ENCODE peak calls at places on chromosomes 12 and 14, in seven cellular contexts. R, K, I, X, V, U and T are unnamed samples. For H3K27me3, the result is how much of the 10 kb centered on the place peaks cover.

GRCh38 chr14:68637106-68638021 is 155.5 kb downstream of the ZFP36L1 start:
- DNase-seq in R (no peak), K (no peak), I (no peak), X (no peak), V (peak), U (peak), T (peak)

GRCh38 chr12:101859664-101860607 is 17.4 kb upstream of the DRAM1 start:
- DNase-seq in R (peak), K (no peak), I (no peak), X (no peak), V (peak), U (peak), T (no peak)

GRCh38 chr14:68910540-68910939 is 68.6 kb downstream of the ACTN1 start:
- DNase-seq in R (no peak), K (no peak), I (no peak), X (no peak), V (no peak), U (peak), T (no peak)

GRCh38 chr14:43438056-43438455 is 1069.0 kb downstream of the FSCB start:
- DNase-seq in R (no peak), K (no peak), I (peak), X (no peak), V (no peak), U (no peak), T (no peak)

GRCh38 chr12:123387508-123388217 is 3.7 kb downstream of the KMT5A start:
- DNase-seq in R (no peak), K (no peak), I (peak), X (no peak), V (no peak), U (no peak), T (peak)

GRCh38 chr12:66297080-66297479 is 5.2 kb upstream of the HELB start:
- DNase-seq in R (no peak), K (no peak), I (no peak), X (no peak), V (no peak), U (no peak), T (no peak)

GRCh38 chr12:77152623-77153193 is 87.3 kb upstream of the E2F7 start:
- DNase-seq in R (peak), K (peak), I (peak), X (peak), V (peak), U (peak), T (peak)

GRCh38 chr12:130832561-130833209 is 6.4 kb downstream of the STX2 start:
- DNase-seq in R (peak), K (no peak), I (no peak), X (peak), V (peak), U (peak), T (peak)

GRCh38 chr12:109827566-109828550 is 5.3 kb downstream of the TRPV4 start:
- DNase-seq in R (no peak), K (no peak), I (no peak), X (no peak), V (no peak), U (no peak), T (no peak)

GRCh38 chr12:124385219-124385969 is 90.5 kb downstream of the RFLNA start:
- DNase-seq in R (peak), K (peak), I (peak), X (peak), V (peak), U (peak), T (no peak)

GRCh38 chr12:54300267-54300731 is 516 bp downstream of the NFE2 start:
- DNase-seq in R (no peak), K (no peak), I (no peak), X (no peak), V (no peak), U (no peak), T (no peak)

GRCh38 chr14:38910092-38910491 is 192.9 kb downstream of the SEC23A start:
- DNase-seq in R (no peak), K (no peak), I (no peak), X (no peak), V (no peak), U (no peak), T (no peak)

GRCh38 chr12:94150483-94151225 is 2.3 kb downstream of the PLXNC1 start:
- DNase-seq in R (no peak), K (no peak), I (no peak), X (no peak), V (no peak), U (no peak), T (peak)

GRCh38 chr12:52655720-52656124 is 3.7 kb upstream of the KRT2 start:
- DNase-seq in R (no peak), K (no peak), I (no peak), X (peak), V (no peak), U (no peak), T (no peak)

GRCh38 chr12:122854554-122854953 is 19.3 kb downstream of the HIP1R start:
- DNase-seq in R (no peak), K (no peak), I (no peak), X (no peak), V (no peak), U (no peak), T (peak)

GRCh38 chr12:33245459-33245858 is 194.2 kb downstream of the SYT10 start:
- DNase-seq in R (no peak), K (no peak), I (no peak), X (no peak), V (no peak), U (no peak), T (no peak)

GRCh38 chr14:95619785-95620417 is 66.3 kb upstream of the TCL1B start:
- DNase-seq in R (no peak), K (no peak), I (no peak), X (no peak), V (no peak), U (no peak), T (no peak)

GRCh38 chr12:11227373-11227772 is 40.6 kb upstream of the TAS2R42 start:
- DNase-seq in R (no peak), K (no peak), I (no peak), X (no peak), V (no peak), U (no peak), T (no peak)

GRCh38 chr14:105941226-105942166 is 415.1 kb downstream of the TMEM121 start:
- DNase-seq in R (no peak), K (no peak), I (no peak), X (no peak), V (no peak), U (no peak), T (no peak)

GRCh38 chr12:49868449-49868848 is 25.5 kb upstream of the BCDIN3D start:
- DNase-seq in R (no peak), K (no peak), I (no peak), X (no peak), V (no peak), U (no peak), T (peak)
- H3K9ac ChIP-seq in R (peak), K (no peak), I (no peak), X (no peak), V (no peak), U (peak), T (no peak)

GRCh38 chr14:93892505-93892839 is 34.7 kb upstream of the FAM181A start:
- DNase-seq in R (no peak), K (no peak), I (no peak), X (no peak), V (no peak), U (no peak), T (no peak)
- H3K27me3 ChIP-seq in R (half or more), K (under half), I (under half), X (half or more), V (under half), U (under half), T (under half)

DNA sequence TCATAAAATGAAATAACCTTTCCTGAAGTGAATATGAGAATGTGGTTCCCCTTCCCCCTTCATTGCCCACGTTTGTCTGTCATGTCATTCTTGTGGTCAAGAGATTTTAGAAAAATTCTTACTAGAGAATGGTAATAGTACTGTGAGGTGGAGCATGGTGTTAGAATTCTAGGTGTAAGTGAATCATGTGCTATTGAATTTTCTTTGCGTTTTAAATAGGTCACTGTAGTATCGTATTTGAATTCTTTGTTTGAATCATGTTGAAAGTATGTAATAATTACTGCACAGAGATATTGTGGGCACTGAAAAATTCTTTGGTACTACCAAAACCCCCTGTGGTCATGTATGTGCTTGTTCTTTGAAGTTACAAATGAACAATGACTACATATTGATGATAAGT is 49.9 kb downstream of the FUT8 start:
- DNase-seq in R (peak), K (no peak), I (no peak), X (peak), V (peak), U (peak), T (no peak)
- H3K4me3 ChIP-seq in R (no peak), K (no peak), I (no peak), X (no peak), V (no peak), U (no peak), T (no peak)

DNA sequence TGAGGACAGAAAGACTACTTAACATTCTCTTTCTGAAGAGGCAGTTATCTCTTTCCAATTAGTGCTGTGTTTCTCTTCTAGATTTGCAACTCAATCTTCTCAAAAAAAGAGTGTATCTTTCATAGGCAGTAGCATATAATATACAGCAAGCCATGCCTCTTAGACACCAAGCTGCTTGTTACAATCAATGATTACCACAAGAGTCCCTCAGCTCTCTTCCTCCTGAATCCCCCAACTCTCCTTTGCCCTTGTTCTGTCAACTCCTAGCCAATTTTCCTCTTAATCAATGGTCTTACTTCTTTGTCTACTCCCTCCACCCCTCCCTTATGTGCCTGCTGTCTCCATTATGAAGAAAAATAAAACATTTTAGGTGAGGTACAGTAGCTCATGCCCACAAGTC is 2.6 kb downstream of the TMTC1 start:
- DNase-seq in R (no peak), K (no peak), I (no peak), X (no peak), V (no peak), U (no peak), T (no peak)
- H3K9ac ChIP-seq in R (peak), K (no peak), I (no peak), X (no peak), V (no peak), U (peak), T (no peak)

DNA sequence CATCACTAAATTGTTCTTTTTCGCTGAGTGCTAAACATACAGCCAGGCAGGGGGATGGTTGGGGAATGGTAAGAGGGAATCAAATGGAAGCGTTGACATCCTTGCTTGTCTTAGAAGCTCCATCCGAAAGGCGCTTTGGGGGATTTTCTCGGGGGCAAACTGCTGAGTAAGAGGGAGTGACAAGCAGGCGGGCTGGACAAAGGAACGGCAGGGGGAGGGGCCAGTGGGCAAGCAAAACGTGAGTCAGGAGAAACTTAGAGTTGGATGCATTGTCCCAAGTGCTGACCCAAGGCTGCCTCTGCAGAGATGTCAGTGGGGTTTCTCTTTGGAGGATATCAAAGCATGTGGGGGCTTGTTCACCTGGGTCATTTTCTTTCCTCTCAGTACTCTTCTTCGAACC is 480.5 kb downstream of the VRK1 start:
- DNase-seq in R (no peak), K (peak), I (peak), X (no peak), V (no peak), U (no peak), T (peak)
- H3K27me3 ChIP-seq in R (under half), K (under half), I (under half), X (under half), V (under half), U (under half), T (half or more)

GRCh38 chr14:36675581-36675980 is 13.9 kb downstream of the PAX9 start:
- DNase-seq in R (no peak), K (no peak), I (no peak), X (no peak), V (no peak), U (no peak), T (no peak)
- H3K4me3 ChIP-seq in R (no peak), K (no peak), I (no peak), X (no peak), V (no peak), U (no peak), T (no peak)

DNA sequence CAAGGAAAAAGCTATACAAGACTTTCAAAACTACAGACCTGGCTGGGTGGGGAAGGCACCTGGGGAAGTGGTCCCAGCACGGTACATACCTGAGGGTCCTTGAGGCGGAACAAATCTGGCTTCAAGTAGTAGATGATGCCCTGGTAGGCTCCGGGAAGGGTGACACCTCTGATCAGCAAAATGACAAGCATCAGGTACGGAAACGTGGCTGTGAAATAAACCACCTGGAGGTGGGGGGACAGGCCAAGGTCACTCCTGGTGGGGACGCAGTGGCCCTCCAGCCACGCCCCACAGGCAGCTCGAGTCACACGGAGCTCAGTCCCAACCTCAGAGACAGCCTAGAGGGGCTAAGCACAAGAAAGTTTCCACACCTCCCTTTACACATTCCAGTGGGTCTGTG is 15.2 kb downstream of the SLC6A12 start:
- DNase-seq in R (no peak), K (no peak), I (no peak), X (no peak), V (no peak), U (no peak), T (no peak)
- H3K9ac ChIP-seq in R (no peak), K (no peak), I (no peak), X (no peak), V (no peak), U (no peak), T (no peak)

DNA sequence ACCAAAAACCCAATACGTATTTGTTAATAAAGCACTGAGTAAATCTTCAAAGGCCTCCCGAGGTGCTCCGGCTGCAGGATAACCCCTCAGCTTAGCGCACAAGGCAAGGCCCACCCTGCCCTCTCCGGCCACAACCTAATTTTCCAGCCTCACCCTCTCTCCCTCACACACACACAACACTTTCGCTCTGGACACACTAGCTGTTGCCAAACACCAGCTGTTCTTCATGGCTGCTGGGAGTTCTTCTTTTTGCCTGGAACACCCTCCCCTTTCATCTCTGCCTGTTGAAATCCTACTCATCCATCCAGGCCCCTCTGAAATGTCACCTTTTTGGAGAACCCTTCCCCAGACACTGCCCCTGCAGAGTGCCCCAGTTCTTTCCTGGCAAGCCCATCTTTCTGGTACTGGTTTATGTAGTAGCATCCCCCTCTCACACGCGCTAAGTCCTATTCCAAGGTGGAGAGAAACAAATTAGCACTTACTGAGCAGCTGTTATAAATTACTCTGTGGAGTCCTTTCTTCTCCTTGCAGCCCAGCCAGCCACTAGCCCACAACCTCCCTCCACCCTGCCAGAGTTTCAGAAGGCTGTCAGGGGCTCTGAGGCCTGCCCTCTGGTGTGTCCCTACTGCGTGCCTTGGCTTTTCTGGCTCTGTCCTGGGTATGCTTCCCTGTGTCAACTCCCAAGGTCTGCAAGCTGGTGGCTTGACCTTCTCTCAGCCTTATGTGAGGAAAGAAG is 808 bp upstream of the CRACR2A start:
- DNase-seq in R (no peak), K (no peak), I (peak), X (no peak), V (no peak), U (no peak), T (peak)
- H3K27me3 ChIP-seq in R (under half), K (under half), I (under half), X (under half), V (under half), U (under half), T (under half)

GRCh38 chr14:103125098-103126070 is 2.1 kb downstream of the TNFAIP2 start:
- DNase-seq in R (no peak), K (no peak), I (no peak), X (no peak), V (no peak), U (no peak), T (no peak)

GRCh38 chr14:103124501-103125001 is 1.3 kb downstream of the TNFAIP2 start:
- DNase-seq in R (no peak), K (no peak), I (no peak), X (no peak), V (no peak), U (no peak), T (no peak)

GRCh38 chr14:103123128-103123633 is at the start of gene TNFAIP2:
- DNase-seq in R (no peak), K (no peak), I (peak), X (no peak), V (no peak), U (no peak), T (no peak)

GRCh38 chr14:103122578-103123127 is 608 bp upstream of the TNFAIP2 start:
- DNase-seq in R (no peak), K (no peak), I (no peak), X (no peak), V (peak), U (no peak), T (peak)

GRCh38 chr14:103123634-103124500 is 606 bp downstream of the TNFAIP2 start:
- DNase-seq in R (no peak), K (no peak), I (no peak), X (peak), V (no peak), U (no peak), T (peak)
- H3K4me3 ChIP-seq in R (peak), K (peak), I (peak), X (peak), V (peak), U (no peak), T (no peak)